ENCODE peak calls at places on chromosomes 13 and 19, in nine cellular contexts. P, L, B, Y, G, J, R, T and H are unnamed samples.

GRCh38 chr13:34419025-34419424 is 523.0 kb upstream of the NBEA start:
- DNase-seq in Y (no peak), T (no peak), L (peak; percentile 39), J (no peak), R (no peak), P (no peak), G (no peak), B (no peak), H (no peak)

GRCh38 chr13:40031031-40031430 is 375.6 kb downstream of the COG6 start:
- DNase-seq in R (peak; percentile 69), P (peak; percentile 84), L (peak; percentile 39), J (no peak), B (no peak), T (peak; percentile 71), Y (no peak), G (no peak), H (no peak)

GRCh38 chr13:24301911-24302310 is 7.5 kb upstream of the C1QTNF9 start:
- DNase-seq in J (peak; percentile 18), T (no peak), L (no peak), R (no peak), G (no peak), P (no peak), B (no peak), Y (no peak), H (no peak)

GRCh38 chr19:48630289-48631036 is 6.7 kb downstream of the DBP start:
- DNase-seq in T (peak; percentile 51), L (peak; percentile 68), Y (peak; percentile 78), G (no peak), R (no peak), P (peak; percentile 85), J (peak; percentile 91), B (no peak), H (no peak)

GRCh38 chr19:48804496-48804895 is 6.3 kb downstream of the BCAT2 start:
- DNase-seq in R (no peak), T (no peak), P (no peak), Y (no peak), B (no peak), J (no peak), G (no peak), L (no peak), H (no peak)

GRCh38 chr19:55619264-55619663 is 5.1 kb downstream of the ZNF784 start:
- DNase-seq in B (no peak), P (peak; percentile 40), L (peak; percentile 80), G (no peak), R (no peak), Y (no peak), T (no peak), J (no peak), H (no peak)

GRCh38 chr13:35388979-35389378 is 87.5 kb downstream of the MAB21L1 start:
- DNase-seq in Y (no peak), T (peak; percentile 6), R (no peak), L (peak; percentile 64), J (no peak), B (no peak), G (no peak), P (peak; percentile 47), H (no peak)

GRCh38 chr13:114128624-114129522 is 3.5 kb downstream of the RASA3 start:
- DNase-seq in B (no peak), G (peak; percentile 49), T (peak; percentile 93), Y (peak; percentile 84), L (peak; percentile 85), P (peak; percentile 91), J (peak; percentile 87), R (peak; percentile 77), H (peak; percentile 78)

GRCh38 chr19:43526884-43527859 is at the start of gene ETHE1:
- DNase-seq in R (peak; percentile 54), T (peak; percentile 31), P (peak; percentile 70), L (peak; percentile 50), J (peak; percentile 93), G (no peak), Y (peak; percentile 85), B (peak; percentile 37), H (no peak)

GRCh38 chr13:113926951-113927660 is 46.8 kb downstream of the C13orf46 start:
- DNase-seq in J (no peak), Y (no peak), L (no peak), T (no peak), P (no peak), G (no peak), B (no peak), R (no peak), H (no peak)

GRCh38 chr13:60788156-60788829 is 391.3 kb downstream of the TDRD3 start:
- DNase-seq in L (peak; percentile 2), R (peak; percentile 65), T (no peak), B (no peak), G (no peak), P (peak; percentile 8), Y (peak; percentile 28), J (no peak), H (no peak)

GRCh38 chr19:41537789-41538188 is 38.2 kb upstream of the CEACAM21 start:
- DNase-seq in P (peak; percentile 55), J (no peak), R (peak; percentile 41), Y (no peak), B (no peak), G (no peak), L (peak; percentile 31), T (peak; percentile 36), H (no peak)

GRCh38 chr13:44386932-44387556 is 13.4 kb downstream of the SERP2 start:
- DNase-seq in G (no peak), L (no peak), Y (no peak), T (no peak), J (no peak), P (peak; percentile 27), B (no peak), R (no peak), H (no peak)

GRCh38 chr13:51800456-51800855 is 3.5 kb downstream of the DHRS12 start:
- DNase-seq in Y (no peak), R (no peak), P (no peak), J (peak; percentile 91), B (no peak), T (no peak), L (no peak), G (no peak), H (no peak)

GRCh38 chr13:41548031-41548430 is 90.7 kb downstream of the RGCC start:
- DNase-seq in B (no peak), T (no peak), P (no peak), G (no peak), R (no peak), L (no peak), J (peak; percentile 65), Y (no peak), H (no peak)

GRCh38 chr13:112455476-112456059 is 79.4 kb downstream of the SPACA7 start:
- DNase-seq in L (no peak), P (no peak), B (no peak), R (no peak), G (no peak), J (no peak), T (no peak), Y (no peak), H (no peak)

GRCh38 chr13:77523834-77524728 is 11.4 kb upstream of the SCEL start:
- DNase-seq in J (no peak), L (no peak), B (peak; percentile 92), T (no peak), G (no peak), P (no peak), R (peak; percentile 23), Y (no peak), H (no peak)

GRCh38 chr19:6744381-6745288 is 5.2 kb downstream of the TRIP10 start:
- DNase-seq in Y (peak; percentile 95), L (peak; percentile 82), P (peak; percentile 95), J (peak; percentile 97), R (peak; percentile 96), G (no peak), B (peak; percentile 82), T (peak; percentile 82), H (no peak)

GRCh38 chr19:31139871-31140505 is 209.2 kb downstream of the TSHZ3 start:
- DNase-seq in R (peak; percentile 14), T (peak; percentile 85), P (peak; percentile 61), Y (no peak), J (no peak), L (peak; percentile 67), B (no peak), G (no peak), H (peak; percentile 83)

DNA sequence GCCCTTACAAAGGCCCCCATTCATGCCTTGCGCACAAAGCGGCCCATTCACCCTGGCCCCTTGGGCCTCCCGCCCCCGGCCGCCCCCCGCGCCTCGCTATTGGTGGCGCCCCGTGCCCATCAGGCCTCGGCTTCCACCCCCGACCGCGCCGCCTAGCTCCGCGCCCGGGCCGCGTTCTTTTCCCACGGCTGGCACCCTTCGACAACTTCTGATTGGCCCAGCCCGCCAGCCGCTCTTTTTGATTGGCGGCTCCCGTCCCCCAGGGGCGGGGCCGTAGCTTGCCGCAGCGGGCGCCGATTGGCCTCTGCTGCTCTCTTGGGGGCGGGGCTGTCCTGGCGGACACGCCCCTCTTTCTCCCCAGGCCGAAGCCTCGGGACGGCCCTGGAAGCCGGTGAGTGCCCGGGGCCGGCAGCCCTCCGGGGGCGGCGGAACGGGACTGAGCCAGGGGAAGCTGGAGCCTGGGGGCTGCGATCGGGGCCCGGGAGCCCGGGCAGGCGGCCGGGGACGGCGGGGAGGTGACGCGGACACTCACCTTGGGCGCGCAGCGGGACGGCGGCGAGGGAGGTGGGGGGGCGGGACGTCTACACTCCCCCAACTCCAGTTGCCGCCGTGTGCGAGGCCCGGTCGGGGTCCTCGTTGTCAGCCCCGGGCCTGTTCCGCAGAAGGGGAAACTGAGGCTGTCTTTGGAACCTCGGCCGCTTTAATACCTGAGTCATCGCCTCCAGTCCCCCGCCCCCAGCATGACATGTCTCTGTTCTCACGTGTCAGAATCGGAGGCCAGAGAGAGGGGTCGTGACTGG is at the start of gene MYH14:
- DNase-seq in J (peak; percentile 81), P (peak; percentile 70), T (peak; percentile 4), R (peak; percentile 99), L (no peak), Y (peak; percentile 85), B (peak; percentile 92), G (no peak), H (no peak)
- H3K27me3 ChIP-seq in J (peaks cover 77% of the 10 kb centered on the region), P (peaks cover 34% of the 10 kb centered on the region), T (peaks cover 2% of the 10 kb centered on the region), R (no peaks in the 10 kb centered on the region), L (no peaks in the 10 kb centered on the region), Y (peaks cover 55% of the 10 kb centered on the region), B (no peaks in the 10 kb centered on the region), G (peaks cover 15% of the 10 kb centered on the region), H (peaks cover 36% of the 10 kb centered on the region)

GRCh38 chr19:11737964-11738745 is 591 bp downstream of the ZNF823 start:
- DNase-seq in Y (peak; percentile 23), B (peak; percentile 56), G (no peak), J (peak; percentile 77), T (peak; percentile 9), P (peak; percentile 27), L (peak; percentile 12), R (peak; percentile 65), H (no peak)
- TF ChIP-seq CTCF in Y (no peak), B (no peak), G (no peak), J (no peak), T (no peak), P (peak; percentile 29), L (no peak), R (no peak), H (no peak)

DNA sequence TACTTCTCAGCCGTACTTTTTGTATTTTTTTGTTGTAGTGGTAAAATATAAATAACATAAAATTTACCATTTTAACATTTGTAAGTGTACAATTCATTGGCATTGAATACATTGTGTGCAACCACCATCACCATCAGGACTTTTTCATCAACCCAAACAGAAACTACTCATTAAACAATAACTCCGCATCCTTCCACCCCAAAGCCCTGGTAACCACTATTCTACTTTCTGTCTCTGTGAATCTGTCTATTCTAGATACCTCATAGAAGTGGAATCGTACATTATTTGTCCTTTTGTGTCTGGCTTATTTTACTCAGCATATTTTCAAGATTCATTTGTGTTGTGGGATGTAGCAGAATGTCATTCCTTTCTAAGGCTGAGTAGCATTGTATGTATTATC is 38.5 kb downstream of the USPL1 start:
- DNase-seq in B (no peak), G (no peak), J (no peak), R (no peak), T (no peak), L (no peak), Y (no peak), P (no peak), H (no peak)
- H3K36me3 ChIP-seq in B (peaks cover 19% of the 10 kb centered on the region), G (no peaks in the 10 kb centered on the region), J (peaks cover 4% of the 10 kb centered on the region), R (peaks cover 43% of the 10 kb centered on the region), T (peaks cover 44% of the 10 kb centered on the region), L (peaks cover 3% of the 10 kb centered on the region), Y (peaks cover 84% of the 10 kb centered on the region), P (peaks cover 11% of the 10 kb centered on the region), H (no peaks in the 10 kb centered on the region)

GRCh38 chr19:46639356-46640061 is 3.5 kb upstream of the GNG8 start:
- DNase-seq in L (peak; percentile 65), Y (peak; percentile 57), J (peak; percentile 92), B (no peak), T (no peak), P (peak; percentile 95), G (no peak), R (no peak), H (no peak)
- H3K27me3 ChIP-seq in L (peaks cover 2% of the 10 kb centered on the region), Y (peaks cover 69% of the 10 kb centered on the region), J (no peaks in the 10 kb centered on the region), B (peaks cover 56% of the 10 kb centered on the region), T (peaks cover 7% of the 10 kb centered on the region), P (peaks cover 4% of the 10 kb centered on the region), G (no peaks in the 10 kb centered on the region), R (no peaks in the 10 kb centered on the region), H (peaks cover 51% of the 10 kb centered on the region)